ENCODE peak calls at places on chromosomes 13 and 19, in four cellular contexts. C is occipital lobe, Y is AG08396, Q is mesendoderm. J is an unnamed sample.

GRCh38 chr13:112931028-112931934 is 37.7 kb upstream of the MCF2L start:
- DNase-seq in C (peak; percentile 32), Y (peak; percentile 79), Q (peak; percentile 83), J (no peak)

GRCh38 chr13:112904436-112904960 is 64.5 kb upstream of the MCF2L start:
- DNase-seq in C (no peak), Y (no peak), Q (no peak), J (no peak)

GRCh38 chr13:114283581-114283980 is 2.2 kb downstream of the UPF3A start:
- DNase-seq in C (no peak), Y (no peak), Q (peak; percentile 45), J (no peak)

GRCh38 chr13:79742923-79743322 is 262.0 kb downstream of the NDFIP2 start:
- DNase-seq in C (no peak), Y (no peak), Q (no peak), J (no peak)

GRCh38 chr19:50252111-50252886 is 48.9 kb downstream of the MYH14 start:
- DNase-seq in C (no peak), Y (no peak), Q (peak; percentile 65), J (no peak)

GRCh38 chr13:108060111-108060510 is 155.2 kb downstream of the LIG4 start:
- DNase-seq in C (no peak), Y (no peak), Q (peak; percentile 56), J (no peak)

GRCh38 chr19:50003810-50004419 is 21.3 kb downstream of the VRK3 start:
- DNase-seq in C (peak; percentile 64), Y (peak; percentile 92), Q (no peak), J (peak; percentile 66)

GRCh38 chr13:24161010-24161775 is 673 bp downstream of the SPATA13 start:
- DNase-seq in C (no peak), Y (peak; percentile 48), Q (peak; percentile 44), J (peak; percentile 17)

GRCh38 chr19:40147693-40148347 is 43.4 kb upstream of the MAP3K10 start:
- DNase-seq in C (no peak), Y (peak; percentile 62), Q (no peak), J (peak; percentile 21)

GRCh38 chr13:97627566-97627965 is 193.6 kb downstream of the RAP2A start:
- DNase-seq in C (peak; percentile 50), Y (peak; percentile 74), Q (peak; percentile 76), J (peak; percentile 48)

GRCh38 chr13:71054358-71054757 is 812.6 kb downstream of the DACH1 start:
- DNase-seq in C (no peak), Y (no peak), Q (no peak), J (no peak)

GRCh38 chr13:27619711-27620376 is 485 bp downstream of the LNX2 start:
- DNase-seq in C (peak; percentile 63), Y (peak; percentile 62), Q (peak; percentile 51), J (no peak)

GRCh38 chr13:19680751-19681150 is 47.3 kb downstream of the MPHOSPH8 start:
- DNase-seq in C (no peak), Y (no peak), Q (no peak), J (no peak)

GRCh38 chr19:40921005-40921897 is 39.2 kb upstream of the CYP2A7 start:
- DNase-seq in C (no peak), Y (no peak), Q (peak; percentile 77), J (no peak)

GRCh38 chr13:23322353-23323336 is 110.9 kb downstream of the SACS start:
- DNase-seq in C (no peak), Y (no peak), Q (no peak), J (no peak)

GRCh38 chr19:54674021-54674617 is 11.3 kb downstream of the LILRB4 start:
- DNase-seq in C (no peak), Y (no peak), Q (peak; percentile 31), J (no peak)

GRCh38 chr19:52211926-52212571 is 22.2 kb downstream of the PPP2R1A start:
- DNase-seq in C (no peak), Y (no peak), Q (no peak), J (no peak)

GRCh38 chr13:101868585-101869469 is 416.4 kb downstream of the ITGBL1 start:
- DNase-seq in C (no peak), Y (no peak), Q (no peak), J (no peak)

GRCh38 chr13:89865331-89865833 is 1482.1 kb upstream of the MIR17HG start:
- DNase-seq in C (no peak), Y (no peak), Q (no peak), J (no peak)

GRCh38 chr19:51161266-51161665 is 19.2 kb downstream of the SIGLEC7 start:
- DNase-seq in C (no peak), Y (no peak), Q (no peak), J (no peak)

GRCh38 chr19:18007939-18008673 is at the start of gene ARRDC2:
- DNase-seq in C (peak; percentile 88), Y (peak; percentile 99), Q (peak; percentile 94), J (peak; percentile 95)

GRCh38 chr19:2887391-2887914 is 13.3 kb upstream of the ZNF57 start:
- DNase-seq in C (no peak), Y (peak; percentile 73), Q (peak; percentile 81), J (no peak)

GRCh38 chr13:67964091-67964490 is 734.0 kb upstream of the PCDH9 start:
- DNase-seq in C (no peak), Y (no peak), Q (no peak), J (no peak)

GRCh38 chr13:44068737-44069136 is 189.0 kb downstream of the LACC1 start:
- DNase-seq in C (no peak), Y (peak; percentile 37), Q (peak; percentile 72), J (no peak)

GRCh38 chr13:97261254-97262015 is 39.3 kb downstream of the MBNL2 start:
- DNase-seq in C (no peak), Y (no peak), Q (no peak), J (no peak)

GRCh38 chr13:35478384-35479222 is 2.1 kb upstream of the MAB21L1 start:
- DNase-seq in C (no peak), Y (no peak), Q (peak; percentile 43), J (no peak)

GRCh38 chr19:16445238-16446107 is 26.3 kb downstream of the EPS15L1 start:
- DNase-seq in C (no peak), Y (no peak), Q (no peak), J (no peak)

GRCh38 chr19:52231154-52231565 is 38.2 kb upstream of the ZNF766 start:
- DNase-seq in C (no peak), Y (no peak), Q (peak; percentile 71), J (no peak)

GRCh38 chr19:2495130-2495641 is 19.3 kb downstream of the GADD45B start:
- DNase-seq in C (no peak), Y (peak; percentile 87), Q (no peak), J (no peak)

GRCh38 chr19:49988433-49988832 is 27.5 kb upstream of the SIGLEC11 start:
- DNase-seq in C (peak; percentile 28), Y (peak; percentile 36), Q (no peak), J (no peak)

GRCh38 chr19:15469513-15470297 is 5.4 kb upstream of the RASAL3 start:
- DNase-seq in C (no peak), Y (no peak), Q (no peak), J (no peak)

GRCh38 chr19:12939292-12939606 is 840 bp downstream of the CALR start:
- DNase-seq in C (no peak), Y (peak; percentile 47), Q (peak; percentile 21), J (no peak)

GRCh38 chr13:49627831-49628652 is at the start of gene ARL11:
- DNase-seq in C (no peak), Y (no peak), Q (peak; percentile 88), J (no peak)

GRCh38 chr19:47801270-47801669 is 3.1 kb downstream of the TPRX1 start:
- DNase-seq in C (no peak), Y (no peak), Q (no peak), J (no peak)

J was measured in dorsolateral prefrontal cortex.